ENCODE peak calls at places on chromosome 15, in five cellular contexts. One of them, this sample, is unnamed.

GRCh38 chr15:74378853-74379252 is 11.4 kb upstream of the CYP11A1 start:
- DNase-seq in adrenal gland: no peak
- DNase-seq in Peyer's patch: no peak
- DNase-seq in body of pancreas: no peak
- DNase-seq in GM12878: no peak
- DNase-seq in this sample: no peak

GRCh38 chr15:92898988-92899909 is 875 bp upstream of the CHD2 start:
- DNase-seq in adrenal gland: no peak
- DNase-seq in Peyer's patch: no peak
- DNase-seq in body of pancreas: no peak
- DNase-seq in GM12878: no peak
- DNase-seq in this sample: no peak

GRCh38 chr15:95770191-95770590 is 560.3 kb upstream of the NR2F2 start:
- DNase-seq in adrenal gland: no peak
- DNase-seq in Peyer's patch: no peak
- DNase-seq in body of pancreas: no peak
- DNase-seq in GM12878: no peak
- DNase-seq in this sample: no peak

GRCh38 chr15:92822216-92823144 is 77.6 kb upstream of the CHD2 start:
- DNase-seq in adrenal gland: no peak
- DNase-seq in Peyer's patch: no peak
- DNase-seq in body of pancreas: no peak
- DNase-seq in GM12878: no peak
- DNase-seq in this sample: no peak

GRCh38 chr15:51030649-51031316 is 63.9 kb downstream of the TNFAIP8L3 start:
- DNase-seq in adrenal gland: peak; percentile 73
- DNase-seq in Peyer's patch: no peak
- DNase-seq in body of pancreas: peak; percentile 35
- DNase-seq in GM12878: no peak
- DNase-seq in this sample: peak; percentile 65

GRCh38 chr15:87961851-87962816 is 294.4 kb downstream of the NTRK3 start:
- DNase-seq in adrenal gland: no peak
- DNase-seq in Peyer's patch: no peak
- DNase-seq in body of pancreas: no peak
- DNase-seq in GM12878: no peak
- DNase-seq in this sample: no peak

GRCh38 chr15:57149196-57149595 is 227.1 kb upstream of the CGNL1 start:
- DNase-seq in adrenal gland: no peak
- DNase-seq in Peyer's patch: no peak
- DNase-seq in body of pancreas: no peak
- DNase-seq in GM12878: no peak
- DNase-seq in this sample: no peak

GRCh38 chr15:93152951-93153350 is 63.9 kb upstream of the RGMA start:
- DNase-seq in adrenal gland: peak; percentile 47
- DNase-seq in Peyer's patch: no peak
- DNase-seq in body of pancreas: peak; percentile 66
- DNase-seq in GM12878: no peak
- DNase-seq in this sample: peak; percentile 81

GRCh38 chr15:83372434-83372873 is 74.7 kb upstream of the SH3GL3 start:
- DNase-seq in adrenal gland: no peak
- DNase-seq in Peyer's patch: no peak
- DNase-seq in body of pancreas: no peak
- DNase-seq in GM12878: no peak
- DNase-seq in this sample: no peak

GRCh38 chr15:98850991-98851776 is 156.4 kb downstream of the PGPEP1L start:
- DNase-seq in adrenal gland: peak; percentile 86
- DNase-seq in Peyer's patch: peak; percentile 71
- DNase-seq in body of pancreas: peak; percentile 80
- DNase-seq in GM12878: no peak
- DNase-seq in this sample: peak; percentile 81

GRCh38 chr15:31312220-31312619 is 14.4 kb upstream of the KLF13 start:
- DNase-seq in adrenal gland: peak; percentile 17
- DNase-seq in Peyer's patch: no peak
- DNase-seq in body of pancreas: no peak
- DNase-seq in GM12878: no peak
- DNase-seq in this sample: no peak

GRCh38 chr15:25439456-25439836 is 622 bp upstream of the UBE3A start:
- DNase-seq in adrenal gland: no peak
- DNase-seq in Peyer's patch: peak; percentile 17
- DNase-seq in body of pancreas: peak; percentile 55
- DNase-seq in GM12878: no peak
- DNase-seq in this sample: no peak

GRCh38 chr15:29734917-29735572 is 87.2 kb downstream of the TJP1 start:
- DNase-seq in adrenal gland: no peak
- DNase-seq in Peyer's patch: no peak
- DNase-seq in body of pancreas: no peak
- DNase-seq in GM12878: no peak
- DNase-seq in this sample: peak; percentile 14

GRCh38 chr15:40323953-40324937 is 753 bp downstream of the INAFM2 start:
- DNase-seq in adrenal gland: no peak
- DNase-seq in Peyer's patch: peak; percentile 31
- DNase-seq in body of pancreas: peak; percentile 43
- DNase-seq in GM12878: no peak
- DNase-seq in this sample: peak; percentile 43

GRCh38 chr15:48358229-48358641 is 27.0 kb downstream of the DUT start:
- DNase-seq in adrenal gland: no peak
- DNase-seq in Peyer's patch: no peak
- DNase-seq in body of pancreas: no peak
- DNase-seq in GM12878: no peak
- DNase-seq in this sample: no peak

GRCh38 chr15:71261934-71262333 is 146.7 kb downstream of the THSD4 start:
- DNase-seq in adrenal gland: no peak
- DNase-seq in Peyer's patch: no peak
- DNase-seq in body of pancreas: no peak
- DNase-seq in GM12878: no peak
- DNase-seq in this sample: no peak

GRCh38 chr15:57676578-57676977 is 29.9 kb upstream of the POLR2M start:
- DNase-seq in adrenal gland: no peak
- DNase-seq in Peyer's patch: no peak
- DNase-seq in body of pancreas: no peak
- DNase-seq in GM12878: no peak
- DNase-seq in this sample: no peak

GRCh38 chr15:70093481-70094309 is 4.0 kb downstream of the TLE3 start:
- DNase-seq in adrenal gland: no peak
- DNase-seq in Peyer's patch: no peak
- DNase-seq in body of pancreas: peak; percentile 78
- DNase-seq in GM12878: no peak
- DNase-seq in this sample: no peak

GRCh38 chr15:57591822-57592367 is at the start of gene MYZAP:
- DNase-seq in adrenal gland: peak; percentile 63
- DNase-seq in Peyer's patch: no peak
- DNase-seq in body of pancreas: peak; percentile 86
- DNase-seq in GM12878: no peak
- DNase-seq in this sample: peak; percentile 74

GRCh38 chr15:39896101-39896500 is 24.0 kb downstream of the GPR176 start:
- DNase-seq in adrenal gland: no peak
- DNase-seq in Peyer's patch: no peak
- DNase-seq in body of pancreas: peak; percentile 10
- DNase-seq in GM12878: no peak
- DNase-seq in this sample: no peak

GRCh38 chr15:63041982-63042878 is at the start of gene TPM1:
- DNase-seq in adrenal gland: peak; percentile 60
- DNase-seq in Peyer's patch: no peak
- DNase-seq in body of pancreas: peak; percentile 81
- DNase-seq in GM12878: no peak
- DNase-seq in this sample: peak; percentile 70
- TF ChIP-seq POLR2A in adrenal gland: peak; percentile 55
- TF ChIP-seq POLR2A in Peyer's patch: no peak
- TF ChIP-seq POLR2A in body of pancreas: peak; percentile 96
- TF ChIP-seq POLR2A in GM12878: no peak
- TF ChIP-seq POLR2A in this sample: peak; percentile 48

GRCh38 chr15:52171807-52172206 is 19.4 kb downstream of the GNB5 start:
- DNase-seq in adrenal gland: no peak
- DNase-seq in Peyer's patch: no peak
- DNase-seq in body of pancreas: no peak
- DNase-seq in GM12878: no peak
- DNase-seq in this sample: no peak

GRCh38 chr15:52172869-52173268 is 18.3 kb downstream of the GNB5 start:
- DNase-seq in adrenal gland: no peak
- DNase-seq in Peyer's patch: no peak
- DNase-seq in body of pancreas: no peak
- DNase-seq in GM12878: no peak
- DNase-seq in this sample: no peak

DNA sequence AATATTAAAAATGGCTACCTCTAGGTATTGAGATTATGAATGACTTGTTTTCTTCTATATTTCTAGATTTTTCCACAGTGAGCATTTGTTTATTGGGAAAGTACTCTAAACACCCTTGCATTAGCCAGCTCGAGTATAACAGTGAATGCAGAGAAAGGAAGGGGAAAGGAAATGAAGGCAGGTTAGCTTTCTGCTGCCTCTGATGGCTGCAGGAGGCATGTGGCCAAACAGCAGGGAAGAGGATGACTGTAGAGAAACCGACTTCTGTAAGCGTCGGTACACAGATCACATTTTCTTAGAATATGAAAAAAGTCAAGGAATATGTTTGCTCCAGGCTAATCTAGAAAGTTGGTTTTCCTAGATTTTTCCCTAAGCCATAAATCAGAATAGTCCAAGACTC is 19.8 kb downstream of the GNB5 start:
- DNase-seq in adrenal gland: no peak
- DNase-seq in Peyer's patch: no peak
- DNase-seq in body of pancreas: no peak
- DNase-seq in GM12878: no peak
- DNase-seq in this sample: peak; percentile 13
- TF ChIP-seq CTCF in adrenal gland: no peak
- TF ChIP-seq CTCF in Peyer's patch: no peak
- TF ChIP-seq CTCF in body of pancreas: no peak
- TF ChIP-seq CTCF in GM12878: no peak
- TF ChIP-seq CTCF in this sample: no peak

GRCh38 chr15:90419202-90419601 is 31.2 kb downstream of the IQGAP1 start:
- DNase-seq in adrenal gland: no peak
- DNase-seq in Peyer's patch: no peak
- DNase-seq in body of pancreas: no peak
- DNase-seq in GM12878: no peak
- DNase-seq in this sample: no peak

GRCh38 chr15:90420488-90420850 is 32.4 kb downstream of the IQGAP1 start:
- DNase-seq in adrenal gland: no peak
- DNase-seq in Peyer's patch: no peak
- DNase-seq in body of pancreas: no peak
- DNase-seq in GM12878: no peak
- DNase-seq in this sample: no peak

GRCh38 chr15:90418627-90419026 is 30.6 kb downstream of the IQGAP1 start:
- DNase-seq in adrenal gland: no peak
- DNase-seq in Peyer's patch: no peak
- DNase-seq in body of pancreas: no peak
- DNase-seq in GM12878: no peak
- DNase-seq in this sample: no peak

GRCh38 chr15:90421527-90421926 is 33.5 kb downstream of the IQGAP1 start:
- DNase-seq in adrenal gland: no peak
- DNase-seq in Peyer's patch: no peak
- DNase-seq in body of pancreas: no peak
- DNase-seq in GM12878: no peak
- DNase-seq in this sample: peak; percentile 85

DNA sequence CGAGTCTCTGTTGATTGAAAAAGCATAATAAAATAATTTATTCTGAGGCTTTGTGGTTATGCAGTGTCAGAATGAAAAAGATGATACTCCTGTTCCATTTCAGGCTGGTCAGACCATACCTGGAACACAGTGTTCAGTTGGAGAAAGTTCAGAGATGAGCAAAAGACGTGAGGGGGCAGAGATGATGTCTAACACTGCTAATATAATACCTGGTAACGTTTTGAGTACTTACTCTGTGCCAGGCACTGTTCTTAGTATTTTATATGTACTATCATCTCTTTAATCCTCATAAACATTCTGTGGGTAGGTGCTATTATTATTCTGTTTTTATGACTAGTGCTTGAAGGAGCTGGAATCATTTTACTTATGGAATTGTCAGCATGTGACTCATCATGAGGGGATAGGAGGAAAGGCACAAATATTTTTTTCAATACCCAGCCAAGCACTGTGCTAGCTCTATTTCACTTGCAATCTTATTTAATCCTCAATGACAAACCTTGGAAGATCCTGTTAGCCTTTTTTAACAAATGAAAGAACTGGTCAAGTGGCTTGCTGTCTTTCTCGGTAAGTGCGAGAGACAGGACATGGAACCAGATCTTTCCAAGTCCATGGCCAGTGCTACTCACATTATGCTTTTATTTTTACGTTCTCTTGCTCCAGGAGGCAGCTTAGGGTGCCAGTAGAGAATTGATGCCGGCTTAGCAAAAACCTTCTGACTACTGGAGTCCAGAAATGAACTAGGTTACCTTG is 31.9 kb downstream of the IQGAP1 start:
- DNase-seq in adrenal gland: no peak
- DNase-seq in Peyer's patch: no peak
- DNase-seq in body of pancreas: no peak
- DNase-seq in GM12878: peak; percentile 19
- DNase-seq in this sample: no peak
- TF ChIP-seq POLR2A in adrenal gland: peak; percentile 23
- TF ChIP-seq POLR2A in Peyer's patch: no peak
- TF ChIP-seq POLR2A in body of pancreas: no peak
- TF ChIP-seq POLR2A in GM12878: no peak
- TF ChIP-seq POLR2A in this sample: no peak

GRCh38 chr15:34335176-34335575 is 2.4 kb downstream of the SLC12A6 start:
- DNase-seq in adrenal gland: no peak
- DNase-seq in Peyer's patch: no peak
- DNase-seq in body of pancreas: no peak
- DNase-seq in GM12878: no peak
- DNase-seq in this sample: no peak

GRCh38 chr15:34336947-34337556 is 529 bp downstream of the SLC12A6 start:
- DNase-seq in adrenal gland: no peak
- DNase-seq in Peyer's patch: peak; percentile 59
- DNase-seq in body of pancreas: peak; percentile 34
- DNase-seq in GM12878: no peak
- DNase-seq in this sample: peak; percentile 14

GRCh38 chr15:34336333-34336732 is 1.2 kb downstream of the SLC12A6 start:
- DNase-seq in adrenal gland: no peak
- DNase-seq in Peyer's patch: peak; percentile 52
- DNase-seq in body of pancreas: no peak
- DNase-seq in GM12878: no peak
- DNase-seq in this sample: no peak

GRCh38 chr15:34338347-34338746 is 766 bp upstream of the SLC12A6 start:
- DNase-seq in adrenal gland: peak; percentile 24
- DNase-seq in Peyer's patch: peak; percentile 31
- DNase-seq in body of pancreas: no peak
- DNase-seq in GM12878: no peak
- DNase-seq in this sample: no peak

DNA sequence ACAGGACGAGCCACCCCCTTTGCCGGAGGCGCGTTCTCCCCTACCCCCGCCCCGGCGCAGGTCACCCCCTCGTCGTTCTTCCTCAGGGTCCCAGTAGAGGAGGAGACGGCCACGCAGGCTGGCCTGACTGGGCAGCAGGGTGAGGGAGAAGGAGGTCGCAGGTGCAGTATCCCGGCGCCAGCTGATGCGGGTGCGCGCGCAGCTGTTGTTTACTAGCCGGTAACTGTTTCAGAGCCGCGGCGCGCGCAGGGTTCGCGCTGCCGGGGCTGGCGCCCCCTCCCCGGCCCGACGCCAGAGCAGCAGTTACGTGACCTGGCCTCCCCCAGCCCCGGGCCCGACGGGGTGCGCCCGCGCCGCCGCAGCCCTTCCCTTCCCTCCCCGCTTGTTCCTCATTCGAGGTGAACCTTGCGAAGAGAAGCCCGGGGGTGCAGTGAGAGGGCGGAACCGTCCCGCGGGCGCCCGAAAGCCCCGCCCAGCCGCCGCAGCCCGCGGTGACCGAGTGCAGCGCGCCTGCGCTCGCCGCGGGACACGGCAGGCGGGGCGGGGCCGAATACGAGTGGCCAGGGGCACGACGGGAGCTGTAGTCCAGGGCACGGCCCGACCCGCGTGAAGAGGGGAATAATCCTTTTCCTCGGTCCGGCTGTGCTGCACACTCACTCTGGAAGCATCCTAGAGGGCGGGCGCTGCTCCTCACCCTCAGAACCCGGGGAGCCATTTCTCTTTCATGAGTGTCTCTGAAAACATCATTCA is at the start of gene SLC12A6:
- DNase-seq in adrenal gland: peak; percentile 91
- DNase-seq in Peyer's patch: peak; percentile 90
- DNase-seq in body of pancreas: peak; percentile 96
- DNase-seq in GM12878: no peak
- DNase-seq in this sample: peak; percentile 93
- TF ChIP-seq CTCF in adrenal gland: no peak
- TF ChIP-seq CTCF in Peyer's patch: no peak
- TF ChIP-seq CTCF in body of pancreas: no peak
- TF ChIP-seq CTCF in GM12878: no peak
- TF ChIP-seq CTCF in this sample: no peak

This sample was measured in thyroid gland.